ENCODE peak calls at places on chromosome 21, in five cellular contexts. One of them, this sample, is unnamed.

GRCh38 chr21:31895069-31895851 is 22.4 kb downstream of the HUNK start:
- DNase-seq in SJSA1: no peak
- DNase-seq in small intestine: no peak
- DNase-seq in EL: no peak
- DNase-seq in bronchial epithelial cell: no peak
- DNase-seq in this sample: no peak

GRCh38 chr21:31531967-31532366 is 127.5 kb upstream of the SOD1 start:
- DNase-seq in SJSA1: no peak
- DNase-seq in small intestine: no peak
- DNase-seq in EL: no peak
- DNase-seq in bronchial epithelial cell: no peak
- DNase-seq in this sample: no peak

GRCh38 chr21:34745557-34746255 is 76.9 kb downstream of the CLIC6 start:
- DNase-seq in SJSA1: peak
- DNase-seq in small intestine: peak
- DNase-seq in EL: peak
- DNase-seq in bronchial epithelial cell: peak
- DNase-seq in this sample: no peak

GRCh38 chr21:31347435-31348032 is 3.5 kb upstream of the TIAM1 start:
- DNase-seq in SJSA1: peak
- DNase-seq in small intestine: no peak
- DNase-seq in EL: no peak
- DNase-seq in bronchial epithelial cell: peak
- DNase-seq in this sample: no peak

GRCh38 chr21:45747802-45748445 is 104.4 kb downstream of the PCBP3 start:
- DNase-seq in SJSA1: peak
- DNase-seq in small intestine: no peak
- DNase-seq in EL: peak
- DNase-seq in bronchial epithelial cell: peak
- DNase-seq in this sample: no peak

GRCh38 chr21:33578959-33579542 is 9.4 kb downstream of the DONSON start:
- DNase-seq in SJSA1: no peak
- DNase-seq in small intestine: no peak
- DNase-seq in EL: peak
- DNase-seq in bronchial epithelial cell: peak
- DNase-seq in this sample: no peak

GRCh38 chr21:15065381-15066230 is 806 bp upstream of the NRIP1 start:
- DNase-seq in SJSA1: peak
- DNase-seq in small intestine: peak
- DNase-seq in EL: peak
- DNase-seq in bronchial epithelial cell: peak
- DNase-seq in this sample: peak

GRCh38 chr21:34807146-34807880 is 138.5 kb downstream of the CLIC6 start:
- DNase-seq in SJSA1: peak
- DNase-seq in small intestine: no peak
- DNase-seq in EL: peak
- DNase-seq in bronchial epithelial cell: peak
- DNase-seq in this sample: peak

GRCh38 chr21:14545906-14546480 is at the start of gene SAMSN1:
- DNase-seq in SJSA1: no peak
- DNase-seq in small intestine: peak
- DNase-seq in EL: no peak
- DNase-seq in bronchial epithelial cell: peak
- DNase-seq in this sample: no peak

GRCh38 chr21:46050651-46051378 is 47.1 kb upstream of the COL6A2 start:
- DNase-seq in SJSA1: no peak
- DNase-seq in small intestine: no peak
- DNase-seq in EL: no peak
- DNase-seq in bronchial epithelial cell: no peak
- DNase-seq in this sample: no peak

GRCh38 chr21:39373634-39374033 is 24.7 kb upstream of the HMGN1 start:
- DNase-seq in SJSA1: no peak
- DNase-seq in small intestine: peak
- DNase-seq in EL: peak
- DNase-seq in bronchial epithelial cell: peak
- DNase-seq in this sample: no peak

GRCh38 chr21:29378814-29379213 is 80.1 kb downstream of the BACH1 start:
- DNase-seq in SJSA1: no peak
- DNase-seq in small intestine: no peak
- DNase-seq in EL: peak
- DNase-seq in bronchial epithelial cell: no peak
- DNase-seq in this sample: no peak

GRCh38 chr21:42570841-42571387 is 57.3 kb downstream of the SLC37A1 start:
- DNase-seq in SJSA1: no peak
- DNase-seq in small intestine: peak
- DNase-seq in EL: no peak
- DNase-seq in bronchial epithelial cell: no peak
- DNase-seq in this sample: no peak

GRCh38 chr21:35738342-35738961 is 321.9 kb downstream of the SETD4 start:
- DNase-seq in SJSA1: peak
- DNase-seq in small intestine: peak
- DNase-seq in EL: peak
- DNase-seq in bronchial epithelial cell: peak
- DNase-seq in this sample: no peak

GRCh38 chr21:32065654-32066053 is 192.8 kb downstream of the HUNK start:
- DNase-seq in SJSA1: no peak
- DNase-seq in small intestine: no peak
- DNase-seq in EL: no peak
- DNase-seq in bronchial epithelial cell: no peak
- DNase-seq in this sample: no peak

GRCh38 chr21:38439957-38440356 is 58.3 kb downstream of the ERG start:
- DNase-seq in SJSA1: no peak
- DNase-seq in small intestine: no peak
- DNase-seq in EL: no peak
- DNase-seq in bronchial epithelial cell: no peak
- DNase-seq in this sample: no peak

GRCh38 chr21:25506887-25507286 is 100.4 kb downstream of the MRPL39 start:
- DNase-seq in SJSA1: peak
- DNase-seq in small intestine: no peak
- DNase-seq in EL: peak
- DNase-seq in bronchial epithelial cell: peak
- DNase-seq in this sample: peak

GRCh38 chr21:43771698-43772367 is 4.3 kb downstream of the CSTB start:
- DNase-seq in SJSA1: no peak
- DNase-seq in small intestine: no peak
- DNase-seq in EL: no peak
- DNase-seq in bronchial epithelial cell: no peak
- DNase-seq in this sample: no peak

GRCh38 chr21:26388731-26389231 is 184.3 kb downstream of the CYYR1 start:
- DNase-seq in SJSA1: peak
- DNase-seq in small intestine: no peak
- DNase-seq in EL: peak
- DNase-seq in bronchial epithelial cell: peak
- DNase-seq in this sample: no peak

GRCh38 chr21:16040601-16041000 is 310.8 kb downstream of the USP25 start:
- DNase-seq in SJSA1: no peak
- DNase-seq in small intestine: no peak
- DNase-seq in EL: peak
- DNase-seq in bronchial epithelial cell: peak
- DNase-seq in this sample: no peak

GRCh38 chr21:37273440-37273839 is 6.3 kb upstream of the VPS26C start:
- DNase-seq in SJSA1: no peak
- DNase-seq in small intestine: no peak
- DNase-seq in EL: no peak
- DNase-seq in bronchial epithelial cell: no peak
- DNase-seq in this sample: no peak

GRCh38 chr21:35284199-35284598 is 235.1 kb upstream of the RUNX1 start:
- DNase-seq in SJSA1: no peak
- DNase-seq in small intestine: no peak
- DNase-seq in EL: no peak
- DNase-seq in bronchial epithelial cell: no peak
- DNase-seq in this sample: no peak

GRCh38 chr21:28018741-28019669 is 973.7 kb downstream of the LTN1 start:
- DNase-seq in SJSA1: peak
- DNase-seq in small intestine: peak
- DNase-seq in EL: peak
- DNase-seq in bronchial epithelial cell: no peak
- DNase-seq in this sample: no peak

GRCh38 chr21:15669247-15669646 is 60.5 kb upstream of the USP25 start:
- DNase-seq in SJSA1: no peak
- DNase-seq in small intestine: no peak
- DNase-seq in EL: peak
- DNase-seq in bronchial epithelial cell: no peak
- DNase-seq in this sample: no peak

GRCh38 chr21:45534591-45535331 is 7.5 kb downstream of the SLC19A1 start:
- DNase-seq in SJSA1: no peak
- DNase-seq in small intestine: peak
- DNase-seq in EL: no peak
- DNase-seq in bronchial epithelial cell: no peak
- DNase-seq in this sample: no peak